ENCODE peak calls at places on chromosomes 3 and 15, in four cellular contexts. C is foreskin fibroblast, Y is GM12864, B is mucosa of descending colon. M is an unnamed sample.

GRCh38 chr3:31462050-31462569 is 70.6 kb upstream of the STT3B start:
- DNase-seq in B (peak), C (no peak), Y (no peak), M (peak)

GRCh38 chr3:109643590-109643989 is 306.2 kb upstream of the DPPA4 start:
- DNase-seq in Y (no peak), B (no peak), C (peak), M (no peak)

GRCh38 chr3:106299300-106300098 is 430.7 kb upstream of the CBLB start:
- DNase-seq in Y (peak), C (peak), B (no peak), M (peak)

GRCh38 chr3:118501152-118501551 is 533.5 kb downstream of the IGSF11 start:
- DNase-seq in B (peak), Y (no peak), C (no peak), M (peak)

GRCh38 chr3:170483485-170484262 is 65.0 kb downstream of the CLDN11 start:
- DNase-seq in Y (no peak), C (no peak), B (no peak), M (no peak)

GRCh38 chr3:125061170-125061569 is 5.4 kb upstream of the HEG1 start:
- DNase-seq in B (peak), C (peak), Y (no peak), M (no peak)

GRCh38 chr3:53084310-53085001 is 38.6 kb upstream of the SFMBT1 start:
- DNase-seq in B (no peak), C (peak), Y (no peak), M (no peak)

GRCh38 chr15:101251830-101252820 is at the start of gene CHSY1:
- DNase-seq in Y (peak), B (peak), C (peak), M (peak)

GRCh38 chr3:9066141-9066540 is 102.9 kb upstream of the RAD18 start:
- DNase-seq in C (no peak), B (no peak), Y (no peak), M (no peak)

GRCh38 chr15:77858677-77859490 is 218.6 kb downstream of the TBC1D2B start:
- DNase-seq in C (no peak), B (no peak), Y (no peak), M (no peak)

GRCh38 chr15:76333720-76334437 is 2.7 kb upstream of the ISL2 start:
- DNase-seq in Y (no peak), B (peak), C (peak), M (no peak)

GRCh38 chr3:145145461-145145860 is 1015.5 kb downstream of the PLOD2 start:
- DNase-seq in C (peak), Y (no peak), B (no peak), M (no peak)

GRCh38 chr3:120642368-120642948 is 39.6 kb downstream of the HGD start:
- DNase-seq in C (peak), B (no peak), Y (no peak), M (no peak)
- TF ChIP-seq CTCF in C (no peak), B (no peak), Y (no peak), M (no peak)

GRCh38 chr3:24477090-24477656 is 17.5 kb downstream of the THRB start:
- DNase-seq in B (no peak), Y (no peak), C (no peak), M (no peak)
- H3K4me3 ChIP-seq in B (no peak), Y (no peak), C (no peak), M (no peak)

GRCh38 chr15:39629376-39629775 is 48.5 kb downstream of the THBS1 start:
- DNase-seq in C (no peak), Y (no peak), B (peak), M (peak)

GRCh38 chr15:39627456-39628130 is 46.7 kb downstream of the THBS1 start:
- DNase-seq in B (no peak), Y (no peak), C (no peak), M (no peak)

GRCh38 chr15:39628821-39629220 is 47.9 kb downstream of the THBS1 start:
- DNase-seq in B (no peak), Y (no peak), C (peak), M (no peak)

GRCh38 chr15:39629906-39630305 is 49.0 kb downstream of the THBS1 start:
- DNase-seq in C (no peak), B (no peak), Y (no peak), M (no peak)

GRCh38 chr15:39628131-39628482 is 47.2 kb downstream of the THBS1 start:
- DNase-seq in C (no peak), B (no peak), Y (no peak), M (no peak)
- TF ChIP-seq CTCF in C (peak), B (no peak), Y (no peak), M (no peak)

GRCh38 chr3:18426597-18426996 is 1.5 kb upstream of the SATB1 start:
- DNase-seq in C (no peak), B (no peak), Y (no peak), M (no peak)
- H3K4me3 ChIP-seq in C (no peak), B (no peak), Y (no peak), M (no peak)

GRCh38 chr3:168048414-168049330 is 47.1 kb downstream of the GOLIM4 start:
- DNase-seq in B (no peak), C (no peak), Y (no peak), M (no peak)
- TF ChIP-seq CTCF in B (no peak), C (no peak), Y (no peak), M (no peak)

GRCh38 chr15:45773149-45773548 is 138.3 kb downstream of the SQOR start:
- DNase-seq in Y (no peak), B (no peak), C (peak), M (no peak)
- H3K4me3 ChIP-seq in Y (no peak), B (no peak), C (no peak), M (no peak)

DNA sequence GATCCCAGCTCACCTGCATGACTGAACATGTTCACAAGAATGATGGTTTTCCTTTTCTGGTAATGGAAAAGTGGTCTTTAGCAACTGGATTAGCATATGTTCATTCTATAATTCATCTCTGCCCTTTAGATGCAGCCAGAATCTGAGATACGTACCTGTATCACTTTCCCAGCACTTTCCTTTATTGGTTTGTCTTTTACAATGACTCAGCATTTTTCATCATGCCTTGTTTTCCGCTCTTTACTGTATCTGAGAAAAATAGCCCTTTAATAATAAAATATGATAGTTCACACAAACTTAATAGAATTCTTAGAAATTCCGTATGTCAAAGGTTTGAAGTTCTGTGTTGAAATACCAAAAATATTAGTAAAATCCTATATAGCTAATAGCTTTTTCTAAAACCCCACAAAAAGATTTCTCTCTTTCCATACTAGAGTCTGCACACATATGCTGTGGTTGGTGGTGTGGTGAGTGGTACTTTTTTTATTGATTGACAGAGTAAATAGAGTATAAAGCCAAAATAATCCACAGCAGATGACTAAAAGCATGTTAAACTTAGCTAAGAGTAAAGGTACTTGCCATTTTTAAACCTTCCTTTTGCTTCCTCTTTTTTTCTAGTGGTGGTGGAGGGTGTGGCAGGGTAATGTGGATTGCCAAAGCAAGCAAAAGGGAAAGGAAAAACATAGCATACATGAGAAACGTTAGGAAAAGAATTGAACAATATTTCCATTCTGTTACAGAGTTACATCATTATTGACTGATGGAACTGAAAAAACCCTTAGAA is 328.9 kb upstream of the RBMS3 start:
- DNase-seq in C (peak), B (no peak), Y (no peak), M (no peak)
- TF ChIP-seq CTCF in C (no peak), B (no peak), Y (no peak), M (no peak)

GRCh38 chr3:50338989-50339388 is 1.6 kb downstream of the RASSF1 start:
- DNase-seq in Y (no peak), C (no peak), B (no peak), M (no peak)
- H3K4me3 ChIP-seq in Y (peak), C (peak), B (no peak), M (peak)

GRCh38 chr15:71760852-71761251 is 49.5 kb upstream of the NR2E3 start:
- DNase-seq in C (no peak), Y (no peak), B (no peak), M (no peak)

GRCh38 chr15:71756574-71757352 is 53.6 kb upstream of the NR2E3 start:
- DNase-seq in B (no peak), C (no peak), Y (no peak), M (no peak)

GRCh38 chr15:71757741-71758530 is 52.4 kb upstream of the NR2E3 start:
- DNase-seq in B (no peak), Y (no peak), C (no peak), M (no peak)

GRCh38 chr15:71758716-71759115 is 51.6 kb upstream of the NR2E3 start:
- DNase-seq in Y (no peak), C (no peak), B (no peak), M (no peak)

GRCh38 chr15:71761649-71762048 is 48.7 kb upstream of the NR2E3 start:
- DNase-seq in C (peak), B (peak), Y (no peak), M (no peak)
- TF ChIP-seq CTCF in C (no peak), B (no peak), Y (no peak), M (no peak)

M was measured in GM12865.